ENCODE peak calls at places on chromosomes 2 and 18, in seven cellular contexts. C, N, A, I, G, S and V are unnamed samples.

GRCh38 chr18:21599585-21600525 is 649 bp downstream of the ESCO1 start:
- DNase-seq in C (no peak), G (no peak), S (no peak), A (peak), I (no peak), N (peak), V (no peak)

GRCh38 chr2:137935591-137935990 is 28.7 kb upstream of the HNMT start:
- DNase-seq in S (no peak), C (no peak), N (no peak), I (no peak), G (no peak), A (no peak), V (no peak)

GRCh38 chr2:149926149-149926548 is 338.6 kb upstream of the MMADHC start:
- DNase-seq in N (no peak), A (no peak), S (no peak), I (no peak), G (no peak), C (no peak), V (no peak)

GRCh38 chr18:79601234-79601633 is 78.4 kb upstream of the CTDP1 start:
- DNase-seq in S (no peak), I (no peak), N (peak), A (no peak), C (no peak), G (peak), V (no peak)

GRCh38 chr18:12328179-12328823 is 20.3 kb downstream of the TUBB6 start:
- DNase-seq in I (no peak), N (no peak), C (no peak), S (no peak), G (no peak), A (no peak), V (no peak)

GRCh38 chr2:55431982-55432627 is 12.4 kb upstream of the CCDC88A start:
- DNase-seq in I (no peak), S (no peak), A (peak), C (no peak), N (peak), G (no peak), V (no peak)

GRCh38 chr2:64932327-64933216 is 56.6 kb upstream of the SLC1A4 start:
- DNase-seq in I (no peak), S (no peak), C (no peak), A (no peak), N (no peak), G (no peak), V (no peak)

GRCh38 chr2:102677219-102678215 is 58.2 kb downstream of the SLC9A2 start:
- DNase-seq in A (no peak), N (no peak), I (no peak), S (no peak), C (no peak), G (no peak), V (no peak)

GRCh38 chr2:223865124-223865523 is 27.7 kb upstream of the AP1S3 start:
- DNase-seq in G (no peak), A (no peak), I (no peak), S (no peak), N (no peak), C (peak), V (no peak)

GRCh38 chr2:132715986-132716385 is 46.0 kb upstream of the LYPD1 start:
- DNase-seq in C (no peak), S (no peak), G (no peak), I (no peak), N (no peak), A (no peak), V (no peak)

GRCh38 chr18:11741505-11742145 is 52.6 kb downstream of the GNAL start:
- DNase-seq in G (no peak), I (no peak), A (peak), S (no peak), N (no peak), C (no peak), V (no peak)

GRCh38 chr2:100786297-100786658 is 33.7 kb upstream of the NPAS2 start:
- DNase-seq in I (no peak), G (no peak), S (no peak), A (peak), C (no peak), N (peak), V (peak)

GRCh38 chr18:79776674-79777073 is 21.1 kb upstream of the KCNG2 start:
- DNase-seq in I (no peak), G (no peak), C (no peak), N (no peak), S (no peak), A (no peak), V (no peak)

GRCh38 chr2:224983719-224984388 is 58.4 kb downstream of the DOCK10 start:
- DNase-seq in I (peak), C (no peak), G (no peak), A (no peak), S (no peak), N (no peak), V (no peak)

GRCh38 chr2:95061601-95062183 is 36.2 kb downstream of the MAL start:
- DNase-seq in S (no peak), I (no peak), N (no peak), A (no peak), C (no peak), G (no peak), V (no peak)